ENCODE peak calls at places on chromosomes 3 and 15, in five cellular contexts. One of them, this sample, is unnamed.

GRCh38 chr3:106635271-106635670 is 742.0 kb upstream of the CCDC54 start:
- DNase-seq in transverse colon: no peak
- DNase-seq in choroid plexus epithelial cell: peak; percentile 83
- DNase-seq in tibial artery: no peak
- DNase-seq in PC-9: no peak
- DNase-seq in this sample: no peak

GRCh38 chr3:188513662-188514328 is 359.8 kb downstream of the LPP start:
- DNase-seq in transverse colon: no peak
- DNase-seq in choroid plexus epithelial cell: no peak
- DNase-seq in tibial artery: no peak
- DNase-seq in PC-9: no peak
- DNase-seq in this sample: no peak

GRCh38 chr15:50707878-50708427 is 21.4 kb upstream of the TRPM7 start:
- DNase-seq in transverse colon: no peak
- DNase-seq in choroid plexus epithelial cell: no peak
- DNase-seq in tibial artery: no peak
- DNase-seq in PC-9: no peak
- DNase-seq in this sample: no peak

GRCh38 chr15:43469867-43470266 is 23.1 kb downstream of the TP53BP1 start:
- DNase-seq in transverse colon: no peak
- DNase-seq in choroid plexus epithelial cell: peak; percentile 64
- DNase-seq in tibial artery: no peak
- DNase-seq in PC-9: no peak
- DNase-seq in this sample: no peak

GRCh38 chr3:123762805-123763204 is 121.3 kb downstream of the MYLK start:
- DNase-seq in transverse colon: no peak
- DNase-seq in choroid plexus epithelial cell: no peak
- DNase-seq in tibial artery: no peak
- DNase-seq in PC-9: no peak
- DNase-seq in this sample: no peak

GRCh38 chr3:152126260-152126659 is 142.5 kb upstream of the MBNL1 start:
- DNase-seq in transverse colon: no peak
- DNase-seq in choroid plexus epithelial cell: peak; percentile 61
- DNase-seq in tibial artery: no peak
- DNase-seq in PC-9: no peak
- DNase-seq in this sample: no peak

GRCh38 chr3:194967126-194968117 is 281.7 kb downstream of the FAM43A start:
- DNase-seq in transverse colon: no peak
- DNase-seq in choroid plexus epithelial cell: no peak
- DNase-seq in tibial artery: no peak
- DNase-seq in PC-9: no peak
- DNase-seq in this sample: peak; percentile 8

GRCh38 chr15:72415304-72415703 is 17.2 kb downstream of the TMEM202 start:
- DNase-seq in transverse colon: no peak
- DNase-seq in choroid plexus epithelial cell: no peak
- DNase-seq in tibial artery: no peak
- DNase-seq in PC-9: no peak
- DNase-seq in this sample: no peak

GRCh38 chr15:55555089-55555488 is 33.1 kb downstream of the PYGO1 start:
- DNase-seq in transverse colon: no peak
- DNase-seq in choroid plexus epithelial cell: no peak
- DNase-seq in tibial artery: no peak
- DNase-seq in PC-9: no peak
- DNase-seq in this sample: no peak

GRCh38 chr3:170278632-170279031 is 56.4 kb downstream of the PRKCI start:
- DNase-seq in transverse colon: no peak
- DNase-seq in choroid plexus epithelial cell: no peak
- DNase-seq in tibial artery: no peak
- DNase-seq in PC-9: no peak
- DNase-seq in this sample: no peak

GRCh38 chr3:120177907-120178306 is 83.7 kb upstream of the GSK3B start:
- DNase-seq in transverse colon: no peak
- DNase-seq in choroid plexus epithelial cell: no peak
- DNase-seq in tibial artery: no peak
- DNase-seq in PC-9: no peak
- DNase-seq in this sample: no peak

GRCh38 chr3:57094606-57095005 is 34.1 kb downstream of the SPATA12 start:
- DNase-seq in transverse colon: no peak
- DNase-seq in choroid plexus epithelial cell: peak; percentile 23
- DNase-seq in tibial artery: no peak
- DNase-seq in PC-9: no peak
- DNase-seq in this sample: no peak

GRCh38 chr3:188489639-188490405 is 335.9 kb downstream of the LPP start:
- DNase-seq in transverse colon: no peak
- DNase-seq in choroid plexus epithelial cell: peak; percentile 77
- DNase-seq in tibial artery: no peak
- DNase-seq in PC-9: peak; percentile 3
- DNase-seq in this sample: no peak

GRCh38 chr3:194135516-194135805 is 487 bp upstream of the HES1 start:
- DNase-seq in transverse colon: no peak
- DNase-seq in choroid plexus epithelial cell: no peak
- DNase-seq in tibial artery: no peak
- DNase-seq in PC-9: no peak
- DNase-seq in this sample: no peak

GRCh38 chr15:69522361-69522760 is 69.7 kb downstream of the RPLP1 start:
- DNase-seq in transverse colon: no peak
- DNase-seq in choroid plexus epithelial cell: no peak
- DNase-seq in tibial artery: peak; percentile 2
- DNase-seq in PC-9: peak; percentile 86
- DNase-seq in this sample: no peak

GRCh38 chr3:160040181-160040580 is 51.5 kb downstream of the IL12A start:
- DNase-seq in transverse colon: no peak
- DNase-seq in choroid plexus epithelial cell: no peak
- DNase-seq in tibial artery: no peak
- DNase-seq in PC-9: no peak
- DNase-seq in this sample: no peak

GRCh38 chr15:82890338-82891024 is 62.0 kb downstream of the HOMER2 start:
- DNase-seq in transverse colon: no peak
- DNase-seq in choroid plexus epithelial cell: peak; percentile 4
- DNase-seq in tibial artery: no peak
- DNase-seq in PC-9: no peak
- DNase-seq in this sample: no peak

GRCh38 chr3:136678981-136679380 is 73.2 kb downstream of the STAG1 start:
- DNase-seq in transverse colon: no peak
- DNase-seq in choroid plexus epithelial cell: no peak
- DNase-seq in tibial artery: no peak
- DNase-seq in PC-9: no peak
- DNase-seq in this sample: no peak

GRCh38 chr3:48789665-48790064 is 58.0 kb downstream of the PRKAR2A start:
- DNase-seq in transverse colon: no peak
- DNase-seq in choroid plexus epithelial cell: no peak
- DNase-seq in tibial artery: no peak
- DNase-seq in PC-9: no peak
- DNase-seq in this sample: no peak

GRCh38 chr3:74426571-74426970 is 187.9 kb downstream of the CNTN3 start:
- DNase-seq in transverse colon: no peak
- DNase-seq in choroid plexus epithelial cell: peak; percentile 54
- DNase-seq in tibial artery: no peak
- DNase-seq in PC-9: no peak
- DNase-seq in this sample: no peak

GRCh38 chr15:63465104-63465503 is 39.3 kb upstream of the USP3 start:
- DNase-seq in transverse colon: no peak
- DNase-seq in choroid plexus epithelial cell: peak; percentile 55
- DNase-seq in tibial artery: no peak
- DNase-seq in PC-9: peak; percentile 65
- DNase-seq in this sample: no peak

GRCh38 chr3:127709320-127710060 is 36.7 kb downstream of the ABTB1 start:
- DNase-seq in transverse colon: peak; percentile 3
- DNase-seq in choroid plexus epithelial cell: peak; percentile 19
- DNase-seq in tibial artery: no peak
- DNase-seq in PC-9: no peak
- DNase-seq in this sample: no peak

GRCh38 chr15:50182233-50183013 is 427 bp downstream of the SLC27A2 start:
- DNase-seq in transverse colon: peak; percentile 19
- DNase-seq in choroid plexus epithelial cell: peak; percentile 17
- DNase-seq in tibial artery: no peak
- DNase-seq in PC-9: no peak
- DNase-seq in this sample: no peak

GRCh38 chr15:92142242-92143232 is 251.1 kb upstream of the ST8SIA2 start:
- DNase-seq in transverse colon: no peak
- DNase-seq in choroid plexus epithelial cell: no peak
- DNase-seq in tibial artery: no peak
- DNase-seq in PC-9: no peak
- DNase-seq in this sample: no peak

GRCh38 chr15:95511680-95512079 is 818.8 kb upstream of the NR2F2 start:
- DNase-seq in transverse colon: no peak
- DNase-seq in choroid plexus epithelial cell: peak; percentile 12
- DNase-seq in tibial artery: no peak
- DNase-seq in PC-9: no peak
- DNase-seq in this sample: no peak

GRCh38 chr3:170999737-171000242 is 26.7 kb downstream of the SLC2A2 start:
- DNase-seq in transverse colon: peak; percentile 49
- DNase-seq in choroid plexus epithelial cell: peak; percentile 85
- DNase-seq in tibial artery: no peak
- DNase-seq in PC-9: peak; percentile 95
- DNase-seq in this sample: no peak

DNA sequence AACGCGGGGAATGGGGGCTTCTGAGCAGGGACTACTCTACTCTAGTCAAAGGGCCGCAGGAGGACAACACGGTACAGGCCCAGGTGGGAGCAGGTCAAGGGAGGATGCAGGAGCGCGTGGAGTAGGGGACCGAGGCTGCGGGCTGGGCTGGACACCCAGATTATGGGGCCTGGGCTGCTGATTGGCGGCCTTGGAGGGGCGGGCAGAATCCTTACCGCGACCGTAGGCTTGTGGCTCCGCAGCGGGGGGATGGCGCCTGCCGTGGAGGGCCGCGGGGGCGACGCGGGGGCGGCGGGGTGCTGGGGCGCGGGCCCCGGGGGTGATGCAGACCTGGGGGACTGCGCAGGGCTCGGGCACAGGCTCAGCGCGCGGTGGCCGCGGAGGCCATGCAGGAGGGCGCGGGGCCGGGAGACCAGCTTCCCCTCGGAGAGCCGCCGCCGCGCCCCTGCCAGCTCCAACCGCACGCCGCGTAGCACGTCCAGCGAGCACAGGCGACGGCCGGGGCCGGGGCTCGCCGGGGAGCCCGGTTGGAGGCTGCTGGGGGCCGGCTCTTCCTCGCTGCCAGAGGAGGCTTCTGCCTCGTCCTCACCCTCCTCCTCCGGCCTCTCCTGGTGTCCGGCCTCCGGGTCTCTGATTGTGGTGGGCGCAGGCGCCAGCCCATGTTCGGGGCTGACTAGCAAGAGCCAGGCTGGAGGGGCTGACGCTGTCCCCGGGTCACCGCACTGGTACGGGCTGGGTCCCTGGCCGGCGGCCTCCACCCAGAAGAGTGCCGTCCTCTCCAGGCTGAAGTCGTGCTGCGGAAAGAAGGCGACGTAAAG is 12.9 kb downstream of the UBAP1L start:
- DNase-seq in transverse colon: no peak
- DNase-seq in choroid plexus epithelial cell: no peak
- DNase-seq in tibial artery: peak; percentile 65
- DNase-seq in PC-9: no peak
- DNase-seq in this sample: peak; percentile 56
- H3K4me3 ChIP-seq in transverse colon: no peak overlapping the region
- H3K4me3 ChIP-seq in choroid plexus epithelial cell: no peak overlapping the region
- H3K4me3 ChIP-seq in tibial artery: no peak overlapping the region
- H3K4me3 ChIP-seq in PC-9: no peak overlapping the region
- H3K4me3 ChIP-seq in this sample: no peak overlapping the region

GRCh38 chr15:68430471-68431036 is 1.4 kb downstream of the ITGA11 start:
- DNase-seq in transverse colon: no peak
- DNase-seq in choroid plexus epithelial cell: no peak
- DNase-seq in tibial artery: peak; percentile 54
- DNase-seq in PC-9: no peak
- DNase-seq in this sample: no peak
- H3K4me3 ChIP-seq in transverse colon: peak overlapping the region; percentile 39
- H3K4me3 ChIP-seq in choroid plexus epithelial cell: peak overlapping the region; percentile 64
- H3K4me3 ChIP-seq in tibial artery: peak overlapping the region; percentile 63
- H3K4me3 ChIP-seq in PC-9: no peak overlapping the region
- H3K4me3 ChIP-seq in this sample: peak overlapping the region; percentile 45

GRCh38 chr3:36918050-36918449 is 26.8 kb downstream of the TRANK1 start:
- DNase-seq in transverse colon: no peak
- DNase-seq in choroid plexus epithelial cell: no peak
- DNase-seq in tibial artery: no peak
- DNase-seq in PC-9: no peak
- DNase-seq in this sample: no peak
- H3K4me3 ChIP-seq in transverse colon: no peak overlapping the region
- H3K4me3 ChIP-seq in choroid plexus epithelial cell: no peak overlapping the region
- H3K4me3 ChIP-seq in tibial artery: no peak overlapping the region
- H3K4me3 ChIP-seq in PC-9: no peak overlapping the region
- H3K4me3 ChIP-seq in this sample: no peak overlapping the region

GRCh38 chr15:65067334-65067644 is 502 bp downstream of the RASL12 start:
- DNase-seq in transverse colon: no peak
- DNase-seq in choroid plexus epithelial cell: no peak
- DNase-seq in tibial artery: no peak
- DNase-seq in PC-9: no peak
- DNase-seq in this sample: no peak
- H3K4me3 ChIP-seq in transverse colon: peak overlapping the region; percentile 50
- H3K4me3 ChIP-seq in choroid plexus epithelial cell: peak overlapping the region; percentile 17
- H3K4me3 ChIP-seq in tibial artery: peak overlapping the region; percentile 73
- H3K4me3 ChIP-seq in PC-9: no peak overlapping the region
- H3K4me3 ChIP-seq in this sample: peak overlapping the region; percentile 54

DNA sequence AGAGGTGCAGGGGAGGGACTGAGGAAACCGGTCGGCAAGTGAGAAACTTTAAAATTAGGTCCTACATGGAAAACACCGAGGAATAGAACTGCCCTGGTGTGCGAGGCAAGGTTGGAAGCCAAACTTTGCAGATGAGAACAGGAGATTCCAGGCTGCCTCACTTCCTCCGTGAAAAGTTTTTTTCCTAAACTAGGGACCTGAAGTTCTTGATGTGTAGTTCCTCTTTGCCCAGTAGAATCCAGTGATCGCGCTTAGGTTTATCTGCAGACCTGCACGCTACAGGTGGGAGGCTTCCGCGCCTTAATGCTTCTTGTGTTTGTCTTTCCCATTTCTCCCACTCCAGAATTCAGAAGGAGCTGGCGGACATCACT is 5.3 kb downstream of the UBE2E1 start:
- DNase-seq in transverse colon: peak; percentile 20
- DNase-seq in choroid plexus epithelial cell: peak; percentile 16
- DNase-seq in tibial artery: no peak
- DNase-seq in PC-9: no peak
- DNase-seq in this sample: no peak
- H3K4me3 ChIP-seq in transverse colon: peak overlapping the region; percentile 82
- H3K4me3 ChIP-seq in choroid plexus epithelial cell: peak overlapping the region; percentile 69
- H3K4me3 ChIP-seq in tibial artery: peak overlapping the region; percentile 74
- H3K4me3 ChIP-seq in PC-9: peak overlapping the region; percentile 97
- H3K4me3 ChIP-seq in this sample: peak overlapping the region; percentile 81

GRCh38 chr3:31449318-31449717 is 83.4 kb upstream of the STT3B start:
- DNase-seq in transverse colon: no peak
- DNase-seq in choroid plexus epithelial cell: no peak
- DNase-seq in tibial artery: no peak
- DNase-seq in PC-9: no peak
- DNase-seq in this sample: no peak
- H3K4me3 ChIP-seq in transverse colon: no peak overlapping the region
- H3K4me3 ChIP-seq in choroid plexus epithelial cell: no peak overlapping the region
- H3K4me3 ChIP-seq in tibial artery: no peak overlapping the region
- H3K4me3 ChIP-seq in PC-9: no peak overlapping the region
- H3K4me3 ChIP-seq in this sample: no peak overlapping the region

DNA sequence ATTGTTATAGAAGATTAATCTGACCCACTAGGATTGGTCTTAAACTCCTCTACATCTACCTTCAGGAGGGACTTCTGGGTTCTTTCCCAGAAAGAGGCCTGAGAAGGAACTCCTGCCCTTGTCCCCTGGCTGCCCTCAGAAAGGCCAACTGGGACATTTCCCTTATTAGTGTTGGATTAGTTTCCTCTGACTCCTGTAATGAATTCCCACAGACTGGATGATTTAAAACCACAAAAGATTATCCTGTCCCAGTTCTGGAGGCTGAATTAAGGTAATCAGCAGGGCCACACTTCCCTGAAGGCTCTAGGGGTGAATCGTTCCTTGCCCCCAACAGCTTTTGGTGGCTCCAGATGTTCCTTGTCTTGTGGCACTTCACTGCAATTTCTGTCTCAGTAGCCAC is 102.8 kb upstream of the NMNAT3 start:
- DNase-seq in transverse colon: no peak
- DNase-seq in choroid plexus epithelial cell: no peak
- DNase-seq in tibial artery: no peak
- DNase-seq in PC-9: no peak
- DNase-seq in this sample: no peak
- H3K4me3 ChIP-seq in transverse colon: no peak overlapping the region
- H3K4me3 ChIP-seq in choroid plexus epithelial cell: no peak overlapping the region
- H3K4me3 ChIP-seq in tibial artery: no peak overlapping the region
- H3K4me3 ChIP-seq in PC-9: no peak overlapping the region
- H3K4me3 ChIP-seq in this sample: no peak overlapping the region